ENCODE peak calls at places on chromosome 13, in four cellular contexts. One of them, this sample, is unnamed.

GRCh38 chr13:100887729-100888151 is 213.1 kb upstream of the TMTC4 start:
- DNase-seq in SK-N-SH: no peak
- DNase-seq in HepG2: no peak
- DNase-seq in K562: no peak
- DNase-seq in this sample: no peak

GRCh38 chr13:51252954-51253531 is 30.8 kb downstream of the FAM124A start:
- DNase-seq in SK-N-SH: no peak
- DNase-seq in HepG2: no peak
- DNase-seq in K562: no peak
- DNase-seq in this sample: no peak

GRCh38 chr13:30569901-30570576 is 47.7 kb upstream of the USPL1 start:
- DNase-seq in SK-N-SH: no peak
- DNase-seq in HepG2: peak; percentile 52
- DNase-seq in K562: peak; percentile 49
- DNase-seq in this sample: no peak

GRCh38 chr13:40402931-40403412 is 263.5 kb downstream of the FOXO1 start:
- DNase-seq in SK-N-SH: no peak
- DNase-seq in HepG2: peak; percentile 71
- DNase-seq in K562: no peak
- DNase-seq in this sample: no peak

GRCh38 chr13:111095031-111095840 is 19.9 kb upstream of the ARHGEF7 start:
- DNase-seq in SK-N-SH: no peak
- DNase-seq in HepG2: no peak
- DNase-seq in K562: no peak
- DNase-seq in this sample: no peak

GRCh38 chr13:39765801-39766463 is 110.5 kb downstream of the COG6 start:
- DNase-seq in SK-N-SH: peak; percentile 42
- DNase-seq in HepG2: no peak
- DNase-seq in K562: no peak
- DNase-seq in this sample: peak; percentile 42

GRCh38 chr13:34863360-34864135 is 78.5 kb upstream of the NBEA start:
- DNase-seq in SK-N-SH: no peak
- DNase-seq in HepG2: peak; percentile 3
- DNase-seq in K562: no peak
- DNase-seq in this sample: no peak

GRCh38 chr13:36997716-36998427 is 1.3 kb downstream of the ALG5 start:
- DNase-seq in SK-N-SH: no peak
- DNase-seq in HepG2: no peak
- DNase-seq in K562: no peak
- DNase-seq in this sample: no peak

GRCh38 chr13:53848546-53848945 is 819.9 kb downstream of the OLFM4 start:
- DNase-seq in SK-N-SH: no peak
- DNase-seq in HepG2: no peak
- DNase-seq in K562: no peak
- DNase-seq in this sample: no peak

GRCh38 chr13:51518847-51519246 is 65.4 kb upstream of the WDFY2 start:
- DNase-seq in SK-N-SH: no peak
- DNase-seq in HepG2: no peak
- DNase-seq in K562: no peak
- DNase-seq in this sample: no peak

GRCh38 chr13:94327318-94327717 is 152.2 kb downstream of the DCT start:
- DNase-seq in SK-N-SH: no peak
- DNase-seq in HepG2: no peak
- DNase-seq in K562: no peak
- DNase-seq in this sample: no peak

GRCh38 chr13:50198508-50198907 is 183.3 kb downstream of the KCNRG start:
- DNase-seq in SK-N-SH: no peak
- DNase-seq in HepG2: no peak
- DNase-seq in K562: peak; percentile 24
- DNase-seq in this sample: no peak

GRCh38 chr13:37788346-37788745 is 81.2 kb downstream of the TRPC4 start:
- DNase-seq in SK-N-SH: no peak
- DNase-seq in HepG2: no peak
- DNase-seq in K562: no peak
- DNase-seq in this sample: no peak

GRCh38 chr13:48131481-48131992 is 36.6 kb upstream of the MED4 start:
- DNase-seq in SK-N-SH: no peak
- DNase-seq in HepG2: no peak
- DNase-seq in K562: no peak
- DNase-seq in this sample: no peak
- TF ChIP-seq USF2 in SK-N-SH: no peak
- TF ChIP-seq USF2 in HepG2: no peak
- TF ChIP-seq USF2 in K562: no peak
- TF ChIP-seq USF2 in this sample: no peak

DNA sequence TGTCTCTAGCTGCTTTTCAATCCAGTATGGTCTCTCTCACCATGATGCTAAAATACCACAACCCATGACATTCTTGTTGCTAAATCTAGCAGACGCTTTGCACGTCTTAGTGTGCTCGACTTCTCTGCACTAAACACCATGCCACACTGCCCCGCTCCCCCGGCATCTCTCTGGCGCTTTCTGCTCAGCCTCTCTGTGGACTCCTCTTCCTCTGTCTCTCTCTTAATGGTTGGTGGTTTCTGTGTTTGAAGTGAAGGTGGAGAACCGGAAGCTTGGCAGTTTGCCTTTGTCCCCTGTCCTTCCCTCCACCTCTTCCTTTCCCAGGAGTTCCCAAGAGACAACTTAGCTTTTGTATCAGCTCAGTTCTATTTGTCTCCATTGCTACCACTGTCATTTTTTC is 8.8 kb downstream of the ERCC5 start:
- DNase-seq in SK-N-SH: no peak
- DNase-seq in HepG2: no peak
- DNase-seq in K562: no peak
- DNase-seq in this sample: no peak
- TF ChIP-seq FOXJ3 in SK-N-SH: no peak
- TF ChIP-seq FOXJ3 in HepG2: no peak
- TF ChIP-seq FOXJ3 in K562: no peak
- TF ChIP-seq FOXJ3 in this sample: no peak

GRCh38 chr13:71875823-71876222 is 8.8 kb upstream of the DACH1 start:
- DNase-seq in SK-N-SH: no peak
- DNase-seq in HepG2: no peak
- DNase-seq in K562: no peak
- DNase-seq in this sample: no peak
- TF ChIP-seq USF2 in SK-N-SH: no peak
- TF ChIP-seq USF2 in HepG2: no peak
- TF ChIP-seq USF2 in K562: no peak
- TF ChIP-seq USF2 in this sample: no peak

GRCh38 chr13:27476943-27477681 is 26.7 kb upstream of the MTIF3 start:
- DNase-seq in SK-N-SH: no peak
- DNase-seq in HepG2: peak; percentile 76
- DNase-seq in K562: no peak
- DNase-seq in this sample: no peak
- TF ChIP-seq FOXJ3 in SK-N-SH: no peak
- TF ChIP-seq FOXJ3 in HepG2: no peak
- TF ChIP-seq FOXJ3 in K562: no peak
- TF ChIP-seq FOXJ3 in this sample: no peak

GRCh38 chr13:85512421-85512820 is 286.8 kb downstream of the SLITRK6 start:
- DNase-seq in SK-N-SH: no peak
- DNase-seq in HepG2: peak; percentile 11
- DNase-seq in K562: no peak
- DNase-seq in this sample: no peak

GRCh38 chr13:85503797-85504196 is 295.4 kb downstream of the SLITRK6 start:
- DNase-seq in SK-N-SH: no peak
- DNase-seq in HepG2: no peak
- DNase-seq in K562: no peak
- DNase-seq in this sample: no peak

GRCh38 chr13:85509512-85509911 is 289.7 kb downstream of the SLITRK6 start:
- DNase-seq in SK-N-SH: no peak
- DNase-seq in HepG2: no peak
- DNase-seq in K562: no peak
- DNase-seq in this sample: no peak

DNA sequence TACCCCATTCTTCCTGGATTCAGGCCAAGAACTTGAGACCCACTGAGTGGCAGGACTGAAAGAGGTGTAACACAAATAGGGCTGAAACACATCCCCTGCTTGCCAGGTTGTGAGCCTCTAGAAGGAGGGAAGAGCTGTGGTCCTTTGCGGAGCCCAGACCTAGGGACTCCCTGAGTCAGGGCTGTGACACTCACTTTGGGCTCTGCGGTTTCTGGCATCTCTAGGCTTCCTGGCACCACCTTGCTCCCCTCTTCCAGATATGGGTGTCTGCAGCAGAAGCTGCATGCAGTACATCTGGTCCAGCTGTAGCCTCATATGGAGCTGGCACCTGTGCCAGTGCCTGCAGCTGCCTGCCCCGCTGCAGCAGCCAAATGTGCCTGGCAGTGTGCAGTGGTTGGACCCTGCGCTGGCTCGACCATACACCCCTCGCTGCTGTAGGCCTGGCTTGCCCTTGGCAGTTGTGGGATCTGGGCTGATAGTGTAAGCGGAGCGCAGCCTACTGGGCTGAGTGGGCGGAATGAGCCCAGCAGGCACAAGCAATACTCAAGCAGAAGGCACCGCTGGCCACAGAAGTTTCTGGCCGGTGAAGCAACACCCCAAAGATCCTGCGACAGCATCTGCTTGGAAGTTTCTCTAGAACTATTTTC is 290.4 kb downstream of the SLITRK6 start:
- DNase-seq in SK-N-SH: no peak
- DNase-seq in HepG2: no peak
- DNase-seq in K562: no peak
- DNase-seq in this sample: peak; percentile 34
- TF ChIP-seq USF2 in SK-N-SH: no peak
- TF ChIP-seq USF2 in HepG2: no peak
- TF ChIP-seq USF2 in K562: no peak
- TF ChIP-seq USF2 in this sample: no peak

DNA sequence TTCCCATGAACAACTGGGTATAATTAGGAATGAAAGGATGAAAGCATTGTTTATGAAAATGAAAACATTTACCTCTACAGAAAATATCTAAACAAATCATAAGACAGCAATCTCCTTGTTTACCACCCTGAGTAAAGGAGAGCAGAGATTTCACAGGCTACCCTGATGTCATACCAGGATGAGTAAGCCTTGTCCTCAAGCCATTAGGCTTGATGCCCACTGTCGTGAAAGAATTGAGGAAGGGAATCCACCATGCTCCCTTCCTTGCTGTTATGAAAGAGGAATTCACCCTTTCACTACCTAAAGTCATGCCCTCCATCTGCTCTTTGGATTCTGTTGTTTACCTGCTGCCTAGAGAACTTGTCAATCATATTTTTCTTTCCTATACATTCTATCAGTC is 877.4 kb upstream of the PCDH20 start:
- DNase-seq in SK-N-SH: no peak
- DNase-seq in HepG2: no peak
- DNase-seq in K562: no peak
- DNase-seq in this sample: no peak
- TF ChIP-seq FOXJ3 in SK-N-SH: no peak
- TF ChIP-seq FOXJ3 in HepG2: no peak
- TF ChIP-seq FOXJ3 in K562: no peak
- TF ChIP-seq FOXJ3 in this sample: no peak

DNA sequence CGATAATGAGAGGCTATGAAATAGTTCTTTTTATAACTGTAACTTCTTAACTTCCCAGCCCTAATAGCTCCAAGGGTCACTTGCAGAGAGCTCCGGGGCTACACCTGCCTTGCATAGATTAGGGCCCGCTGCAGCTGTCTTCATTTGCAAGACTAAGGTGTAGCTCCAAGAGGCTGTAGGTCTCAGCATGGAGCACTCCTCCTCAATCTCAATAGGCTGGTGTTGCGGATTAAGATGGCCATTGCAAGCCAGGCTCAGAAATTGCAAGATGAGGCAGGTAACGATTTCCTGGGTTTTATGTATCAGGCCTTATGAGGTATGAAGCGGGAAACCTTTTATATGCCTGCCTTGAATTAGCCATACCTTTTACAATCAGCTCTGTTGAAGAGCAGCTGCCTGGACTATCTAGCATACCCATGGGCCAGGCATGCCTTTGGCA is 185.7 kb downstream of the TM9SF2 start:
- DNase-seq in SK-N-SH: no peak
- DNase-seq in HepG2: no peak
- DNase-seq in K562: peak; percentile 45
- DNase-seq in this sample: peak; percentile 81
- TF ChIP-seq USF2 in SK-N-SH: no peak
- TF ChIP-seq USF2 in HepG2: no peak
- TF ChIP-seq USF2 in K562: no peak
- TF ChIP-seq USF2 in this sample: no peak

DNA sequence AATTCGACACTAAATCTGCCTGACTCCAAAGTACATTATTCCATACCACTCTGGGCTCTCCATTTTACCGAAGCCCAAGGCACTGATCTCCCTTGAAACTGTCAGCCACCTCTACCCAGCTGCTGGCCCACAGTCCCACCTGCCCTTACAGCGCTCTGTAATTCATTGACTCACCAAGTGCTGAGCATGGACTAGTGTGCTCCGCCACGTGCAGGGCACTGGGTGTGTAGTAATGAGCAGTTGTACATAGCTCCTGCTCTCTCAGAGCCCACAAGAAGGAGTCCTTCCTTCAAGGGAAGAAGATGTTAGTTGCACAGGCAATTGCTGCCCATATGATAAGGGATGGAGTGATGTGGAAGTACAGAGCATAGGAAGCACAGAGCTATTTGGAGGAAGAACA is 76.6 kb upstream of the SIAH3 start:
- DNase-seq in SK-N-SH: no peak
- DNase-seq in HepG2: no peak
- DNase-seq in K562: no peak
- DNase-seq in this sample: no peak
- TF ChIP-seq FOXJ3 in SK-N-SH: no peak
- TF ChIP-seq FOXJ3 in HepG2: no peak
- TF ChIP-seq FOXJ3 in K562: no peak
- TF ChIP-seq FOXJ3 in this sample: no peak

This sample was measured in WTC11.